ENCODE peak calls at places on chromosomes 5 and 9, in seven cellular contexts. J is WERI-Rb-1, V is type B pancreatic cell, N is bronchial epithelial cell, F is HepG2, E is esophagus muscularis mucosa, P is WTC11. X is an unnamed sample.

GRCh38 chr5:135886136-135886535 is 9.5 kb downstream of the IL9 start:
- DNase-seq in J (no peak), V (no peak), N (no peak), F (no peak), E (no peak), P (no peak), X (no peak)

GRCh38 chr9:88990721-88991065 is 575 bp upstream of the S1PR3 start:
- DNase-seq in J (peak; percentile 49), V (no peak), N (no peak), F (no peak), E (no peak), P (peak; percentile 72), X (no peak)

GRCh38 chr9:120982851-120983250 is 56.3 kb upstream of the TRAF1 start:
- DNase-seq in J (no peak), V (no peak), N (no peak), F (peak; percentile 36), E (no peak), P (no peak), X (no peak)

GRCh38 chr9:38371495-38371894 is 21.0 kb upstream of the ALDH1B1 start:
- DNase-seq in J (peak; percentile 73), V (no peak), N (peak; percentile 55), F (peak; percentile 76), E (no peak), P (no peak), X (peak; percentile 68)

GRCh38 chr9:137955224-137955570 is 77.6 kb downstream of the CACNA1B start:
- DNase-seq in J (no peak), V (peak; percentile 53), N (no peak), F (no peak), E (no peak), P (no peak), X (no peak)

GRCh38 chr9:80605129-80605528 is 1033.4 kb downstream of the TLE4 start:
- DNase-seq in J (no peak), V (no peak), N (peak; percentile 41), F (peak; percentile 16), E (no peak), P (no peak), X (peak; percentile 54)

GRCh38 chr5:17289681-17290619 is 72.5 kb downstream of the BASP1 start:
- DNase-seq in J (no peak), V (no peak), N (no peak), F (no peak), E (peak; percentile 70), P (no peak), X (no peak)

GRCh38 chr9:136100700-136101614 is 5.9 kb upstream of the NACC2 start:
- DNase-seq in J (peak; percentile 58), V (no peak), N (no peak), F (no peak), E (no peak), P (peak; percentile 86), X (no peak)

GRCh38 chr5:52738095-52738506 is 49.6 kb upstream of the ITGA1 start:
- DNase-seq in J (no peak), V (no peak), N (peak; percentile 47), F (no peak), E (no peak), P (no peak), X (no peak)

DNA sequence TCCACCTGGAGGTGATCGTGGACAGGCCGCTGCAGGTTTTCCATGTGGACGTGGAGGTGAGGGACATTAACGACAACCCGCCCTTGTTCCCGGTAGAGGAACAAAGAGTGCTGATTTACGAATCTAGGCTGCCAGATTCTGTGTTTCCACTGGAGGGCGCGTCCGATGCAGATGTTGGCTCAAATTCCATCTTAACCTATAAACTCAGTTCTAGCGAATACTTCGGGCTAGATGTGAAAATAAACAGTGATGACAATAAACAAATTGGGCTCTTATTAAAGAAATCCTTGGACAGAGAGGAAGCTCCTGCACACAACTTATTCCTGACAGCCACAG is 610 bp downstream of the PCDHA6 start:
- DNase-seq in J (no peak), V (no peak), N (no peak), F (no peak), E (no peak), P (no peak), X (peak; percentile 8)
- TF ChIP-seq CTCF in J (no peak), V (peak; percentile 57), N (no peak), F (no peak), E (no peak), P (no peak), X (peak; percentile 15)

GRCh38 chr9:10678790-10679189 is 66.0 kb upstream of the PTPRD start:
- DNase-seq in J (no peak), V (no peak), N (peak; percentile 78), F (no peak), E (no peak), P (no peak), X (peak; percentile 52)
- TF ChIP-seq CTCF in J (no peak), V (no peak), N (no peak), F (no peak), E (no peak), P (no peak), X (no peak)

GRCh38 chr9:130426467-130426773 is 18.3 kb upstream of the ASS1 start:
- DNase-seq in J (no peak), V (no peak), N (no peak), F (no peak), E (no peak), P (no peak), X (no peak)
- TF ChIP-seq CTCF in J (no peak), V (no peak), N (no peak), F (no peak), E (no peak), P (no peak), X (no peak)

DNA sequence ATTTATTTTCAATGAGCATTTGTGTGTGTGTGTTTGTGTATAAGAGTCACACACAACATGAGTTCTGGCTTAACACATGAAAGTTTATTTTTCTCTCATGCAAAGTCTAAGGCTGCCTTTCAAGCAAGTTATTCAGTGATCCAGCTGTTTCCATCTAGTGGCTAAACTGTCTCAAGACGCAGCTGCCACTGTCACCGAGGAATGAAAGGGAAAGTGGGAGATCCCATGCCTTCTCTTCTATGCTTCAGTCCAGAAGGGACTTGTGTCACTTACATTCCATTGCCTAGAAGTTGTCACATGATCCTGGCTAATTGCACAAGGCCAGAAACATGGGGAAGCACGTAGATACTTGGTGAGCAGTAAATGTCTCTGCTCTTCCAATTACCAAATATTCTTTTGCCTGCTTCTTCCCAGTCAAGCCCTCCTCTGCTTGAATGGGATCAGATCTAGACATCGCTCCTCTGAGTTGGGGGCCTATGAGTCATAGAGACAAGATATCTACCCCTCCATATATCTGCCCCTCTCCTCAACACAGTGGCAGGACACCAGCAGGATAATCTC is 30.4 kb upstream of the SLIT3 start:
- DNase-seq in J (no peak), V (no peak), N (no peak), F (no peak), E (no peak), P (no peak), X (no peak)
- TF ChIP-seq CTCF in J (no peak), V (peak; percentile 20), N (no peak), F (no peak), E (no peak), P (no peak), X (no peak)

DNA sequence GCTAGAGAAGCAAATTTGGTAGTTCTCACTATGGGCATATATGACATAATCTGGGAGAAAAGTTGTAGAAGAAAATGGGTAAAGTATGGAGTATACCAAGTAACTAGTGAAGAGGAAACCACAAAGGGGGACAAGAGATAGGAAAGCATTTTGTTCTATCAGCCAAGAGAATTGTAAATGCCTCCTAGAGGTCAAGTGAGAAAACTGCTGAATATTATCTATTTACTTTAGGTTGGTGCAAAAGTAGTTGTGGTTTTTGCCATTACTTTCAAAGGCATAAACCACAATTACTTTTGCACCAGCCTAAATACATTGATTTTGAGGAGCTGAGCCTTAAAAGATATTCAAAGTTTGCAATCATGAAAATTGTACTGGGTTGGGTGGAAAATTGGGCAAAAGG is 126.7 kb upstream of the GRHPR start:
- DNase-seq in J (no peak), V (no peak), N (no peak), F (no peak), E (no peak), P (no peak), X (no peak)
- TF ChIP-seq CTCF in J (no peak), V (peak; percentile 59), N (peak; percentile 26), F (no peak), E (no peak), P (no peak), X (no peak)

X was measured in MCF 10A.